ENCODE peak calls at places on chromosomes 5 and 9, in eight cellular contexts. I is lower leg skin, C is NB4, A is A549, P is esophagus squamous epithelium, X is GM12878, F is spleen, J is Peyer's patch. O is an unnamed sample.

GRCh38 chr5:171961117-171961516 is 45.3 kb downstream of the FBXW11 start:
- DNase-seq in I (no peak), C (peak), A (no peak), P (no peak), X (peak), F (no peak), J (no peak), O (no peak)

GRCh38 chr5:19531374-19531952 is 456.5 kb downstream of the CDH18 start:
- DNase-seq in I (no peak), C (no peak), A (no peak), P (no peak), X (no peak), F (no peak), J (no peak), O (no peak)

GRCh38 chr9:137387034-137387890 is 35.7 kb downstream of the EXD3 start:
- DNase-seq in I (no peak), C (no peak), A (no peak), P (no peak), X (no peak), F (no peak), J (no peak), O (no peak)

GRCh38 chr5:59673438-59674058 is 220.0 kb downstream of the PDE4D start:
- DNase-seq in I (no peak), C (peak), A (peak), P (no peak), X (no peak), F (no peak), J (no peak), O (no peak)

GRCh38 chr9:107249131-107249533 is 33.9 kb upstream of the RAD23B start:
- DNase-seq in I (no peak), C (no peak), A (peak), P (no peak), X (no peak), F (no peak), J (no peak), O (no peak)

GRCh38 chr9:135739271-135740220 is 37.6 kb downstream of the KCNT1 start:
- DNase-seq in I (no peak), C (no peak), A (peak), P (no peak), X (no peak), F (no peak), J (no peak), O (no peak)

GRCh38 chr9:110179734-110180133 is 28.2 kb downstream of the C9orf152 start:
- DNase-seq in I (no peak), C (peak), A (peak), P (no peak), X (no peak), F (no peak), J (no peak), O (no peak)

GRCh38 chr5:171989946-171990712 is 16.3 kb downstream of the FBXW11 start:
- DNase-seq in I (no peak), C (peak), A (no peak), P (no peak), X (no peak), F (no peak), J (no peak), O (no peak)

GRCh38 chr5:173706700-173707099 is 90.2 kb upstream of the BOD1 start:
- DNase-seq in I (no peak), C (no peak), A (no peak), P (no peak), X (no peak), F (no peak), J (no peak), O (no peak)

GRCh38 chr5:37619353-37619752 is 220.5 kb downstream of the GDNF start:
- DNase-seq in I (no peak), C (no peak), A (no peak), P (no peak), X (no peak), F (no peak), J (no peak), O (no peak)

GRCh38 chr9:88013051-88013450 is 38.7 kb upstream of the CDK20 start:
- DNase-seq in I (no peak), C (no peak), A (no peak), P (no peak), X (no peak), F (no peak), J (no peak), O (no peak)

GRCh38 chr5:149608936-149609502 is 27.7 kb downstream of the ARHGEF37 start:
- DNase-seq in I (no peak), C (no peak), A (no peak), P (no peak), X (no peak), F (no peak), J (no peak), O (no peak)

GRCh38 chr9:126532019-126532462 is 81.7 kb upstream of the LMX1B start:
- DNase-seq in I (no peak), C (no peak), A (no peak), P (no peak), X (no peak), F (peak), J (no peak), O (no peak)

GRCh38 chr5:107739661-107740060 is 68.9 kb upstream of the EFNA5 start:
- DNase-seq in I (no peak), C (no peak), A (peak), P (no peak), X (no peak), F (no peak), J (no peak), O (no peak)

GRCh38 chr5:179260324-179261070 is 84.8 kb downstream of the ADAMTS2 start:
- DNase-seq in I (peak), C (no peak), A (no peak), P (no peak), X (no peak), F (peak), J (peak), O (peak)

DNA sequence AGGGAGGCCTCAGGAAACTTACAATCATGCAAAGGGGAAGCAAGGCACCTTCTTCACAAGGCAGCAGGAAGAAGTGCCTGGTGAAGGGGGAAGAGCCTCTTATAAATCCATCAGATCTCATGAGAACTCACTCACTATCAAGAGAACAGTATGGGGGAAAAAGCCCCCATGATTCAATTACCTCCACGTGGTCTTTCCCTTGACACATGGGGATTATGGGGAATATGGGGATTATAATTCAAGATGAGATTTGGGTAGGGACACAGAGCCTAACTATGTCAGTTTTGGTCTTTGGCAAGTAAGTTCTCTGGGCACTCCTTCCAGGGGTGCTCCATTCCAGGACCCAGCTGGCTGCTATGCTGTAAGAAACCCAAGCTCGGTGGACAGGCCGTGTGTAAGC is 275.3 kb upstream of the TUT7 start:
- DNase-seq in I (no peak), C (no peak), A (no peak), P (no peak), X (no peak), F (no peak), J (no peak), O (no peak)
- TF ChIP-seq POLR2A in I (no peak), C (no peak), A (no peak), P (no peak), X (no peak), F (no peak), J (no peak), O (no peak)

GRCh38 chr9:94031946-94032345 is 52.3 kb upstream of the PTPDC1 start:
- DNase-seq in I (no peak), C (no peak), A (no peak), P (no peak), X (no peak), F (no peak), J (no peak), O (no peak)

GRCh38 chr9:94029932-94030317 is 54.3 kb upstream of the PTPDC1 start:
- DNase-seq in I (no peak), C (no peak), A (no peak), P (no peak), X (no peak), F (no peak), J (no peak), O (no peak)

GRCh38 chr9:94031380-94031779 is 52.9 kb upstream of the PTPDC1 start:
- DNase-seq in I (no peak), C (no peak), A (no peak), P (no peak), X (no peak), F (no peak), J (no peak), O (no peak)

GRCh38 chr9:94033383-94033782 is 50.9 kb upstream of the PTPDC1 start:
- DNase-seq in I (no peak), C (no peak), A (no peak), P (no peak), X (no peak), F (no peak), J (no peak), O (no peak)

GRCh38 chr9:94030318-94031179 is 53.7 kb upstream of the PTPDC1 start:
- DNase-seq in I (peak), C (peak), A (peak), P (no peak), X (peak), F (peak), J (peak), O (peak)
- TF ChIP-seq POLR2A in I (no peak), C (peak), A (peak), P (peak), X (peak), F (no peak), J (peak), O (peak)

DNA sequence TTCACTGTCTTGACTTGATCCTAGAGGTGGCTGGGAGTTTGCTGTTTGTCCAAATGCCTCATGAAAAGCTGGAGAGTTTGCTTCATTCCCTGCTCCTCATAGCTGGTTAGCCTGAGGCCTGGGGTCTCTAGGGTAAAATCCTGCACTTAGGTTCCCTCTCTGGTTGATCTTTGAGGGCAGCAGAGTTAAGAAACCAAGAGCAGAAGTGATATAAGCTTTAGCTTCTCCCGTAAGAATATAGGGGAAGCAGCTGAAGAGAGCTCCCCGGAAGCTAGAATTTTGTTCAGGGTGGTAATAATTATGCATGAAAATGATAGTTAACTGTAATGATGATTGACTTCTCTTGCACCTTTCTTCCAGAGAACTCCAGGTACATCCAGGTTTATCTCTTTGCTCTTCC is 1.4 kb downstream of the FAM53C start:
- DNase-seq in I (no peak), C (peak), A (no peak), P (no peak), X (no peak), F (no peak), J (no peak), O (no peak)
- TF ChIP-seq POLR2A in I (no peak), C (no peak), A (no peak), P (no peak), X (no peak), F (no peak), J (no peak), O (no peak)

GRCh38 chr5:160449458-160449857 is 27.8 kb downstream of the PTTG1 start:
- DNase-seq in I (no peak), C (no peak), A (no peak), P (no peak), X (no peak), F (no peak), J (no peak), O (no peak)
- TF ChIP-seq POLR2A in I (no peak), C (no peak), A (no peak), P (no peak), X (no peak), F (no peak), J (no peak), O (no peak)

O was measured in right lobe of liver.